ENCODE peak calls at places on chromosomes 2 and 18, in nine cellular contexts. One of them, this sample, is unnamed. For H3K4me1 and H3K9me3, the result is how much of the 10 kb centered on the place peaks cover.

GRCh38 chr18:25832008-25832604 is 258.3 kb downstream of the SS18 start:
- DNase-seq in colonic mucosa: peak
- DNase-seq in esophagus muscularis mucosa: no peak
- DNase-seq in tibial artery: peak
- DNase-seq in lower lobe of right lung: peak
- DNase-seq in aorta: no peak
- DNase-seq in HCT116: peak
- DNase-seq in CD8-positive, alpha-beta memory T cell: no peak
- DNase-seq in IMR-90: peak
- DNase-seq in this sample: peak

GRCh38 chr18:48802543-48803428 is 148.0 kb downstream of the SMAD7 start:
- DNase-seq in HCT116: no peak
- DNase-seq in aorta: peak
- DNase-seq in CD8-positive, alpha-beta memory T cell: no peak
- DNase-seq in lower lobe of right lung: peak
- DNase-seq in tibial artery: peak
- DNase-seq in IMR-90: no peak
- DNase-seq in esophagus muscularis mucosa: no peak
- DNase-seq in colonic mucosa: peak
- DNase-seq in this sample: no peak

GRCh38 chr2:172865422-172865821 is 129.8 kb downstream of the RAPGEF4 start:
- DNase-seq in tibial artery: no peak
- DNase-seq in esophagus muscularis mucosa: peak
- DNase-seq in lower lobe of right lung: no peak
- DNase-seq in colonic mucosa: no peak
- DNase-seq in CD8-positive, alpha-beta memory T cell: no peak
- DNase-seq in aorta: no peak
- DNase-seq in IMR-90: peak
- DNase-seq in HCT116: no peak
- DNase-seq in this sample: no peak

GRCh38 chr2:133655565-133656113 is 87.4 kb upstream of the NCKAP5 start:
- DNase-seq in aorta: no peak
- DNase-seq in esophagus muscularis mucosa: no peak
- DNase-seq in lower lobe of right lung: no peak
- DNase-seq in IMR-90: no peak
- DNase-seq in HCT116: no peak
- DNase-seq in CD8-positive, alpha-beta memory T cell: no peak
- DNase-seq in tibial artery: no peak
- DNase-seq in colonic mucosa: no peak
- DNase-seq in this sample: no peak

GRCh38 chr2:63665806-63666205 is 77.0 kb downstream of the MDH1 start:
- DNase-seq in aorta: no peak
- DNase-seq in tibial artery: no peak
- DNase-seq in esophagus muscularis mucosa: no peak
- DNase-seq in IMR-90: peak
- DNase-seq in colonic mucosa: no peak
- DNase-seq in HCT116: no peak
- DNase-seq in lower lobe of right lung: no peak
- DNase-seq in CD8-positive, alpha-beta memory T cell: no peak
- DNase-seq in this sample: no peak

GRCh38 chr2:36246320-36246990 is 109.1 kb upstream of the CRIM1 start:
- DNase-seq in HCT116: no peak
- DNase-seq in CD8-positive, alpha-beta memory T cell: peak
- DNase-seq in esophagus muscularis mucosa: no peak
- DNase-seq in colonic mucosa: no peak
- DNase-seq in aorta: no peak
- DNase-seq in IMR-90: no peak
- DNase-seq in lower lobe of right lung: no peak
- DNase-seq in tibial artery: no peak
- DNase-seq in this sample: no peak

GRCh38 chr2:138827426-138828054 is 47.4 kb upstream of the NXPH2 start:
- DNase-seq in IMR-90: peak
- DNase-seq in HCT116: peak
- DNase-seq in CD8-positive, alpha-beta memory T cell: peak
- DNase-seq in esophagus muscularis mucosa: no peak
- DNase-seq in colonic mucosa: no peak
- DNase-seq in lower lobe of right lung: no peak
- DNase-seq in tibial artery: no peak
- DNase-seq in aorta: no peak
- DNase-seq in this sample: peak

GRCh38 chr2:160373263-160374019 is 120.2 kb downstream of the RBMS1 start:
- DNase-seq in esophagus muscularis mucosa: no peak
- DNase-seq in lower lobe of right lung: no peak
- DNase-seq in HCT116: no peak
- DNase-seq in colonic mucosa: no peak
- DNase-seq in aorta: no peak
- DNase-seq in CD8-positive, alpha-beta memory T cell: no peak
- DNase-seq in tibial artery: no peak
- DNase-seq in IMR-90: no peak
- DNase-seq in this sample: no peak

GRCh38 chr2:131646669-131647297 is 119.1 kb downstream of the CCDC74A start:
- DNase-seq in CD8-positive, alpha-beta memory T cell: no peak
- DNase-seq in tibial artery: no peak
- DNase-seq in esophagus muscularis mucosa: no peak
- DNase-seq in IMR-90: no peak
- DNase-seq in colonic mucosa: no peak
- DNase-seq in HCT116: no peak
- DNase-seq in lower lobe of right lung: peak
- DNase-seq in aorta: no peak
- DNase-seq in this sample: no peak

GRCh38 chr2:64400733-64401500 is 53.0 kb upstream of the LGALSL start:
- DNase-seq in aorta: no peak
- DNase-seq in tibial artery: no peak
- DNase-seq in HCT116: no peak
- DNase-seq in lower lobe of right lung: no peak
- DNase-seq in IMR-90: no peak
- DNase-seq in colonic mucosa: peak
- DNase-seq in esophagus muscularis mucosa: no peak
- DNase-seq in CD8-positive, alpha-beta memory T cell: no peak
- DNase-seq in this sample: no peak

GRCh38 chr18:26466026-26466425 is 82.3 kb downstream of the KCTD1 start:
- DNase-seq in IMR-90: no peak
- DNase-seq in lower lobe of right lung: no peak
- DNase-seq in aorta: no peak
- DNase-seq in tibial artery: no peak
- DNase-seq in HCT116: no peak
- DNase-seq in colonic mucosa: no peak
- DNase-seq in esophagus muscularis mucosa: peak
- DNase-seq in CD8-positive, alpha-beta memory T cell: no peak
- DNase-seq in this sample: no peak

GRCh38 chr2:96249654-96250053 is 16.1 kb downstream of the TMEM127 start:
- DNase-seq in IMR-90: peak
- DNase-seq in aorta: no peak
- DNase-seq in lower lobe of right lung: no peak
- DNase-seq in colonic mucosa: no peak
- DNase-seq in CD8-positive, alpha-beta memory T cell: no peak
- DNase-seq in tibial artery: no peak
- DNase-seq in esophagus muscularis mucosa: no peak
- DNase-seq in HCT116: no peak
- DNase-seq in this sample: peak

GRCh38 chr2:96253006-96253405 is 12.8 kb downstream of the TMEM127 start:
- DNase-seq in HCT116: no peak
- DNase-seq in esophagus muscularis mucosa: no peak
- DNase-seq in CD8-positive, alpha-beta memory T cell: no peak
- DNase-seq in IMR-90: no peak
- DNase-seq in colonic mucosa: no peak
- DNase-seq in lower lobe of right lung: no peak
- DNase-seq in tibial artery: no peak
- DNase-seq in aorta: no peak
- DNase-seq in this sample: no peak

GRCh38 chr2:96252526-96252925 is 13.3 kb downstream of the TMEM127 start:
- DNase-seq in CD8-positive, alpha-beta memory T cell: no peak
- DNase-seq in tibial artery: no peak
- DNase-seq in aorta: no peak
- DNase-seq in IMR-90: no peak
- DNase-seq in HCT116: no peak
- DNase-seq in colonic mucosa: no peak
- DNase-seq in lower lobe of right lung: no peak
- DNase-seq in esophagus muscularis mucosa: no peak
- DNase-seq in this sample: no peak

GRCh38 chr2:96250188-96250587 is 15.6 kb downstream of the TMEM127 start:
- DNase-seq in HCT116: no peak
- DNase-seq in aorta: no peak
- DNase-seq in lower lobe of right lung: no peak
- DNase-seq in tibial artery: no peak
- DNase-seq in esophagus muscularis mucosa: no peak
- DNase-seq in CD8-positive, alpha-beta memory T cell: no peak
- DNase-seq in colonic mucosa: no peak
- DNase-seq in IMR-90: no peak
- DNase-seq in this sample: no peak

DNA sequence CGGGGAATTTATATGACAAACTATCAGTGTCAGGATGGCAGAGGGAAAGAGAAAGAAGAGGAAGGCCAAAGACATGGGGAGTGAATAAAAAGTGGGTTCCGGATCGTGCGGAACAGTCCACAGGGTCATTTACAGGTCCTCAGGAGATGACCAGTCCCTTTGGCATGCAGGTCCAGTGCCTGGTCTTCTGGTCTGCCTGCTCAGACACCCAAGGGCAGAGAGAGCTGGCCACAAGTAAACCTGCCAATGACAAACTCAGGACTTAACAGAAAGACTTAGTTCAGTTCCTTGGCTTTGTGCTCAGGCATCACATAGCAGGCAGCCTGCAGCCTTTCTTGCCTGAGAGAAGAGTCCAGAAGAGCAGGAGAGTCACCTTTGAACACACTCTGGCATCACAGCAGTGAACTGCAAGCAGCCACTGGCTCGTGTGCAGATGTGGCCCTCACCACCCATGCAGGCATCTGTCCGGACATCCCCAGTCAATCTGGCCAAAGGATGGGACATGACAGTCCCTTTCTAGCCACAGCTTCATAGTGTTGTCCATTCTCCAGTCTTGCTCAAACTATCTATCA is 14.0 kb downstream of the TMEM127 start:
- DNase-seq in CD8-positive, alpha-beta memory T cell: no peak
- DNase-seq in aorta: peak
- DNase-seq in IMR-90: peak
- DNase-seq in colonic mucosa: no peak
- DNase-seq in lower lobe of right lung: no peak
- DNase-seq in HCT116: peak
- DNase-seq in esophagus muscularis mucosa: no peak
- DNase-seq in tibial artery: peak
- DNase-seq in this sample: no peak
- H3K4me1 ChIP-seq in CD8-positive, alpha-beta memory T cell: under half
- H3K4me1 ChIP-seq in aorta: under half
- H3K4me1 ChIP-seq in IMR-90: under half
- H3K4me1 ChIP-seq in colonic mucosa: under half
- H3K4me1 ChIP-seq in lower lobe of right lung: half or more
- H3K4me1 ChIP-seq in HCT116: under half
- H3K4me1 ChIP-seq in esophagus muscularis mucosa: half or more
- H3K4me1 ChIP-seq in tibial artery: under half
- H3K4me1 ChIP-seq in this sample: under half

GRCh38 chr2:157995117-157995516 is 106.6 kb upstream of the UPP2 start:
- DNase-seq in HCT116: no peak
- DNase-seq in esophagus muscularis mucosa: no peak
- DNase-seq in CD8-positive, alpha-beta memory T cell: no peak
- DNase-seq in tibial artery: no peak
- DNase-seq in lower lobe of right lung: no peak
- DNase-seq in IMR-90: no peak
- DNase-seq in colonic mucosa: no peak
- DNase-seq in aorta: no peak
- DNase-seq in this sample: no peak
- H3K27ac ChIP-seq in HCT116: no peak
- H3K27ac ChIP-seq in esophagus muscularis mucosa: no peak
- H3K27ac ChIP-seq in CD8-positive, alpha-beta memory T cell: no peak
- H3K27ac ChIP-seq in tibial artery: no peak
- H3K27ac ChIP-seq in lower lobe of right lung: no peak
- H3K27ac ChIP-seq in IMR-90: no peak
- H3K27ac ChIP-seq in colonic mucosa: no peak
- H3K27ac ChIP-seq in aorta: no peak
- H3K27ac ChIP-seq in this sample: no peak

GRCh38 chr2:116669782-116670181 is 1144.7 kb upstream of the DDX18 start:
- DNase-seq in colonic mucosa: no peak
- DNase-seq in lower lobe of right lung: no peak
- DNase-seq in CD8-positive, alpha-beta memory T cell: no peak
- DNase-seq in tibial artery: no peak
- DNase-seq in IMR-90: no peak
- DNase-seq in HCT116: no peak
- DNase-seq in aorta: no peak
- DNase-seq in esophagus muscularis mucosa: no peak
- DNase-seq in this sample: no peak
- H3K9me3 ChIP-seq in colonic mucosa: under half
- H3K9me3 ChIP-seq in lower lobe of right lung: under half
- H3K9me3 ChIP-seq in CD8-positive, alpha-beta memory T cell: under half
- H3K9me3 ChIP-seq in tibial artery: under half
- H3K9me3 ChIP-seq in IMR-90: under half
- H3K9me3 ChIP-seq in HCT116: under half
- H3K9me3 ChIP-seq in aorta: under half
- H3K9me3 ChIP-seq in esophagus muscularis mucosa: under half
- H3K9me3 ChIP-seq in this sample: under half

DNA sequence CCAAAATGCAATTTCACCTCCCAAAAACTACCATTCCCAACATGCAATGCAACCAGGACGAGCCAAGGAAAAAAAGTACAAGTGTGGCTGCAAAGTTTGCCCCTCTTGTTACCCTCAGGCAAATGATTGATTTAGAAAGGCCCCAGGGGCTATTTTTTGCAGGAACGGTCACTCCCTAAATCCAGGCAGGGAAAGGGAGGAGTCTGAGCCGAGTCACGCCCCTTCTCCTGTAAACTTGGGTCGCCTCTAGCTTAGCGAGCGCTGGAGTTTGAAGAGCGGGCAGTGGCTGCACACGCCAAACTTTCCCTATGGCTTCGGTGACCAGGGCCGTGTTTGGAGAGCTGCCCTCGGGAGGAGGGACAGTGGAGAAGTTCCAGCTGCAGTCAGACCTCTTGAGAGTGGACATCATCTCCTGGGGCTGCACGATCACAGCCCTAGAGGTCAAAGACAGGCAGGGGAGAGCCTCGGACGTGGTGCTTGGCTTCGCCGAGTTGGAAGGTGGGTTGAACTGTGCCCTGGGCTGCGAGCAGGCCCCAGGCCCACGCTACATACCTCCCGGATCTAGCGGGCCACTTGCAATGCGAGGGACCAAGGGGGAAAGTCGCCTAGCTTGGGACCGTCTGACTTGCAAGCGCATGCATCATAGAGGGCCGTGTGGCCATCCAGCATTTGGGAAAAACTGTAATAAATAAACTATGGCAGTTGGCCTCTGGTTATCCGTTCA is at the start of gene GALM:
- DNase-seq in tibial artery: peak
- DNase-seq in esophagus muscularis mucosa: peak
- DNase-seq in CD8-positive, alpha-beta memory T cell: peak
- DNase-seq in lower lobe of right lung: peak
- DNase-seq in HCT116: peak
- DNase-seq in colonic mucosa: peak
- DNase-seq in IMR-90: peak
- DNase-seq in aorta: peak
- DNase-seq in this sample: peak
- H3K4me1 ChIP-seq in tibial artery: under half
- H3K4me1 ChIP-seq in esophagus muscularis mucosa: under half
- H3K4me1 ChIP-seq in CD8-positive, alpha-beta memory T cell: under half
- H3K4me1 ChIP-seq in lower lobe of right lung: under half
- H3K4me1 ChIP-seq in HCT116: under half
- H3K4me1 ChIP-seq in colonic mucosa: under half
- H3K4me1 ChIP-seq in IMR-90: under half
- H3K4me1 ChIP-seq in aorta: under half
- H3K4me1 ChIP-seq in this sample: under half

GRCh38 chr2:150327546-150328495 is 159.6 kb downstream of the RND3 start:
- DNase-seq in esophagus muscularis mucosa: no peak
- DNase-seq in tibial artery: no peak
- DNase-seq in lower lobe of right lung: no peak
- DNase-seq in IMR-90: no peak
- DNase-seq in colonic mucosa: no peak
- DNase-seq in CD8-positive, alpha-beta memory T cell: no peak
- DNase-seq in aorta: no peak
- DNase-seq in HCT116: no peak
- DNase-seq in this sample: no peak
- H3K27ac ChIP-seq in esophagus muscularis mucosa: no peak
- H3K27ac ChIP-seq in tibial artery: no peak
- H3K27ac ChIP-seq in lower lobe of right lung: no peak
- H3K27ac ChIP-seq in IMR-90: no peak
- H3K27ac ChIP-seq in colonic mucosa: no peak
- H3K27ac ChIP-seq in CD8-positive, alpha-beta memory T cell: no peak
- H3K27ac ChIP-seq in aorta: no peak
- H3K27ac ChIP-seq in HCT116: no peak
- H3K27ac ChIP-seq in this sample: no peak

This sample was measured in A673.